ENCODE peak calls at places on chromosome 2, in four cellular contexts. One of them, this sample, is unnamed.

GRCh38 chr2:231399853-231400667 is 4.5 kb downstream of the B3GNT7 start:
- DNase-seq in fibroblast of the conjunctiva: no peak
- DNase-seq in omental fat pad: peak; percentile 40
- DNase-seq in H7: peak; percentile 72
- DNase-seq in this sample: peak; percentile 66

GRCh38 chr2:95307036-95307435 is 9.9 kb downstream of the KCNIP3 start:
- DNase-seq in fibroblast of the conjunctiva: no peak
- DNase-seq in omental fat pad: no peak
- DNase-seq in H7: peak; percentile 74
- DNase-seq in this sample: no peak

GRCh38 chr2:2940061-2940460 is 437.6 kb downstream of the EIPR1 start:
- DNase-seq in fibroblast of the conjunctiva: no peak
- DNase-seq in omental fat pad: no peak
- DNase-seq in H7: no peak
- DNase-seq in this sample: peak; percentile 29

GRCh38 chr2:237729681-237730475 is 68.7 kb upstream of the RBM44 start:
- DNase-seq in fibroblast of the conjunctiva: no peak
- DNase-seq in omental fat pad: no peak
- DNase-seq in H7: no peak
- DNase-seq in this sample: no peak

GRCh38 chr2:191436368-191437055 is 191.3 kb downstream of the MYO1B start:
- DNase-seq in fibroblast of the conjunctiva: no peak
- DNase-seq in omental fat pad: no peak
- DNase-seq in H7: no peak
- DNase-seq in this sample: no peak

GRCh38 chr2:46032161-46032813 is 264.9 kb upstream of the EPAS1 start:
- DNase-seq in fibroblast of the conjunctiva: no peak
- DNase-seq in omental fat pad: no peak
- DNase-seq in H7: no peak
- DNase-seq in this sample: peak; percentile 31

GRCh38 chr2:241788572-241788971 is 11.9 kb downstream of the GAL3ST2 start:
- DNase-seq in fibroblast of the conjunctiva: no peak
- DNase-seq in omental fat pad: no peak
- DNase-seq in H7: no peak
- DNase-seq in this sample: no peak

GRCh38 chr2:127454595-127455565 is 36.7 kb downstream of the PROC start:
- DNase-seq in fibroblast of the conjunctiva: no peak
- DNase-seq in omental fat pad: no peak
- DNase-seq in H7: no peak
- DNase-seq in this sample: no peak

GRCh38 chr2:66700181-66700686 is 265.3 kb downstream of the MEIS1 start:
- DNase-seq in fibroblast of the conjunctiva: no peak
- DNase-seq in omental fat pad: no peak
- DNase-seq in H7: no peak
- DNase-seq in this sample: no peak

GRCh38 chr2:106584304-106584954 is 97.3 kb downstream of the CD8B2 start:
- DNase-seq in fibroblast of the conjunctiva: no peak
- DNase-seq in omental fat pad: no peak
- DNase-seq in H7: peak; percentile 38
- DNase-seq in this sample: no peak

GRCh38 chr2:184597996-184598312 is 375 bp upstream of the ZNF804A start:
- DNase-seq in fibroblast of the conjunctiva: no peak
- DNase-seq in omental fat pad: no peak
- DNase-seq in H7: no peak
- DNase-seq in this sample: no peak

GRCh38 chr2:71939588-71940535 is 207.8 kb downstream of the CYP26B1 start:
- DNase-seq in fibroblast of the conjunctiva: no peak
- DNase-seq in omental fat pad: no peak
- DNase-seq in H7: peak; percentile 25
- DNase-seq in this sample: peak; percentile 30

GRCh38 chr2:194214192-194214591 is 1442.8 kb upstream of the SLC39A10 start:
- DNase-seq in fibroblast of the conjunctiva: no peak
- DNase-seq in omental fat pad: no peak
- DNase-seq in H7: no peak
- DNase-seq in this sample: no peak

GRCh38 chr2:55590810-55591440 is 26.5 kb downstream of the PPP4R3B start:
- DNase-seq in fibroblast of the conjunctiva: no peak
- DNase-seq in omental fat pad: no peak
- DNase-seq in H7: no peak
- DNase-seq in this sample: no peak

GRCh38 chr2:240921319-240922233 is 15.4 kb downstream of the CROCC2 start:
- DNase-seq in fibroblast of the conjunctiva: peak; percentile 89
- DNase-seq in omental fat pad: peak; percentile 23
- DNase-seq in H7: peak; percentile 50
- DNase-seq in this sample: peak; percentile 35

GRCh38 chr2:191347154-191347553 is 102.0 kb downstream of the MYO1B start:
- DNase-seq in fibroblast of the conjunctiva: no peak
- DNase-seq in omental fat pad: no peak
- DNase-seq in H7: no peak
- DNase-seq in this sample: no peak

GRCh38 chr2:106886916-106887758 is 1.2 kb upstream of the ST6GAL2 start:
- DNase-seq in fibroblast of the conjunctiva: no peak
- DNase-seq in omental fat pad: no peak
- DNase-seq in H7: peak; percentile 81
- DNase-seq in this sample: peak; percentile 83

GRCh38 chr2:234457421-234457820 is 39.5 kb downstream of the ARL4C start:
- DNase-seq in fibroblast of the conjunctiva: no peak
- DNase-seq in omental fat pad: no peak
- DNase-seq in H7: no peak
- DNase-seq in this sample: no peak

GRCh38 chr2:16747706-16748105 is 82.1 kb upstream of the CYRIA start:
- DNase-seq in fibroblast of the conjunctiva: no peak
- DNase-seq in omental fat pad: no peak
- DNase-seq in H7: no peak
- DNase-seq in this sample: no peak

GRCh38 chr2:133606616-133607015 is 38.4 kb upstream of the NCKAP5 start:
- DNase-seq in fibroblast of the conjunctiva: no peak
- DNase-seq in omental fat pad: no peak
- DNase-seq in H7: no peak
- DNase-seq in this sample: no peak

GRCh38 chr2:79876430-79876829 is 363.6 kb downstream of the CTNNA2 start:
- DNase-seq in fibroblast of the conjunctiva: no peak
- DNase-seq in omental fat pad: no peak
- DNase-seq in H7: peak; percentile 61
- DNase-seq in this sample: no peak

GRCh38 chr2:235864746-235865535 is 303.2 kb downstream of the GBX2 start:
- DNase-seq in fibroblast of the conjunctiva: no peak
- DNase-seq in omental fat pad: no peak
- DNase-seq in H7: peak; percentile 60
- DNase-seq in this sample: no peak

GRCh38 chr2:12430036-12430795 is 286.5 kb upstream of the TRIB2 start:
- DNase-seq in fibroblast of the conjunctiva: no peak
- DNase-seq in omental fat pad: no peak
- DNase-seq in H7: no peak
- DNase-seq in this sample: no peak

GRCh38 chr2:239673641-239674040 is 272.8 kb upstream of the HDAC4 start:
- DNase-seq in fibroblast of the conjunctiva: no peak
- DNase-seq in omental fat pad: no peak
- DNase-seq in H7: no peak
- DNase-seq in this sample: no peak

GRCh38 chr2:238883315-238884004 is 35.6 kb downstream of the TWIST2 start:
- DNase-seq in fibroblast of the conjunctiva: no peak
- DNase-seq in omental fat pad: no peak
- DNase-seq in H7: no peak
- DNase-seq in this sample: no peak

GRCh38 chr2:61177727-61178549 is 15.9 kb downstream of the C2orf74 start:
- DNase-seq in fibroblast of the conjunctiva: no peak
- DNase-seq in omental fat pad: no peak
- DNase-seq in H7: no peak
- DNase-seq in this sample: peak; percentile 64

GRCh38 chr2:33207336-33207735 is 260.6 kb downstream of the LTBP1 start:
- DNase-seq in fibroblast of the conjunctiva: peak; percentile 27
- DNase-seq in omental fat pad: no peak
- DNase-seq in H7: no peak
- DNase-seq in this sample: no peak

GRCh38 chr2:62423883-62424458 is 82.0 kb downstream of the TMEM17 start:
- DNase-seq in fibroblast of the conjunctiva: no peak
- DNase-seq in omental fat pad: no peak
- DNase-seq in H7: no peak
- DNase-seq in this sample: no peak

GRCh38 chr2:237304763-237305514 is 109.0 kb downstream of the COL6A3 start:
- DNase-seq in fibroblast of the conjunctiva: no peak
- DNase-seq in omental fat pad: no peak
- DNase-seq in H7: no peak
- DNase-seq in this sample: peak; percentile 83

GRCh38 chr2:119469661-119470297 is 38.1 kb downstream of the TMEM37 start:
- DNase-seq in fibroblast of the conjunctiva: no peak
- DNase-seq in omental fat pad: no peak
- DNase-seq in H7: no peak
- DNase-seq in this sample: no peak

GRCh38 chr2:33497177-33497787 is 20.8 kb downstream of the RASGRP3 start:
- DNase-seq in fibroblast of the conjunctiva: no peak
- DNase-seq in omental fat pad: no peak
- DNase-seq in H7: no peak
- DNase-seq in this sample: no peak

GRCh38 chr2:109063326-109063670 is 65.7 kb upstream of the SH3RF3 start:
- DNase-seq in fibroblast of the conjunctiva: no peak
- DNase-seq in omental fat pad: no peak
- DNase-seq in H7: peak; percentile 65
- DNase-seq in this sample: peak; percentile 42

GRCh38 chr2:191927319-191927867 is 80.5 kb upstream of the CAVIN2 start:
- DNase-seq in fibroblast of the conjunctiva: peak; percentile 89
- DNase-seq in omental fat pad: no peak
- DNase-seq in H7: peak; percentile 14
- DNase-seq in this sample: no peak

GRCh38 chr2:142966281-142966680 is 88.8 kb downstream of the KYNU start:
- DNase-seq in fibroblast of the conjunctiva: no peak
- DNase-seq in omental fat pad: no peak
- DNase-seq in H7: no peak
- DNase-seq in this sample: no peak

GRCh38 chr2:160365691-160366367 is 127.8 kb downstream of the RBMS1 start:
- DNase-seq in fibroblast of the conjunctiva: no peak
- DNase-seq in omental fat pad: no peak
- DNase-seq in H7: no peak
- DNase-seq in this sample: no peak

GRCh38 chr2:100460904-100461303 is 9.4 kb upstream of the NMS start:
- DNase-seq in fibroblast of the conjunctiva: no peak
- DNase-seq in omental fat pad: no peak
- DNase-seq in H7: no peak
- DNase-seq in this sample: no peak